ENCODE peak calls at places on chromosomes 1 and 21, in ten cellular contexts. W, U, J, L, X, Z, Q, E, G and T are unnamed samples.

GRCh38 chr1:162253790-162254189 is 122.9 kb downstream of the SPATA46 start:
- DNase-seq in U (no peak), X (no peak), G (no peak), L (no peak), W (no peak), E (no peak), Q (no peak), Z (no peak), J (no peak), T (no peak)

GRCh38 chr1:197198911-197199310 is 52.4 kb upstream of the ASPM start:
- DNase-seq in X (no peak), Q (no peak), W (no peak), Z (no peak), U (no peak), E (no peak), L (no peak), J (no peak), G (no peak), T (no peak)

GRCh38 chr1:90417139-90417538 is 300.0 kb downstream of the BARHL2 start:
- DNase-seq in Q (no peak), L (no peak), W (no peak), Z (no peak), E (no peak), X (no peak), G (no peak), U (no peak), J (no peak), T (no peak)

GRCh38 chr21:28523367-28523766 is 469.3 kb downstream of the LTN1 start:
- DNase-seq in G (no peak), J (no peak), Q (no peak), L (no peak), X (no peak), E (no peak), W (no peak), Z (no peak), U (no peak), T (no peak)

GRCh38 chr1:225896937-225897549 is 8.1 kb upstream of the LEFTY1 start:
- DNase-seq in Z (no peak), L (peak), U (peak), W (no peak), J (peak), E (peak), Q (no peak), G (no peak), X (no peak), T (no peak)

GRCh38 chr1:207822602-207823451 is 71.0 kb downstream of the CD46 start:
- DNase-seq in W (peak), U (peak), Z (peak), G (peak), J (peak), E (peak), L (peak), X (peak), Q (no peak), T (peak)

GRCh38 chr1:117605164-117605810 is 561 bp upstream of the TENT5C start:
- DNase-seq in U (no peak), G (no peak), J (no peak), X (no peak), W (no peak), E (no peak), Z (no peak), L (peak), Q (no peak), T (peak)

GRCh38 chr1:96360036-96360795 is 361.4 kb upstream of the PTBP2 start:
- DNase-seq in J (peak), E (no peak), W (no peak), Z (no peak), G (no peak), Q (no peak), L (no peak), U (no peak), X (no peak), T (no peak)

GRCh38 chr1:9909222-9910046 is 635 bp downstream of the CTNNBIP1 start:
- DNase-seq in J (no peak), G (no peak), Q (peak), L (peak), E (no peak), X (peak), Z (no peak), W (peak), U (no peak), T (peak)

GRCh38 chr1:186225089-186225488 is 150.0 kb downstream of the TPR start:
- DNase-seq in X (no peak), W (no peak), U (no peak), L (no peak), E (no peak), G (no peak), J (no peak), Z (no peak), Q (peak), T (no peak)

GRCh38 chr1:5686195-5686594 is 306.0 kb downstream of the NPHP4 start:
- DNase-seq in J (no peak), X (no peak), U (no peak), L (no peak), E (peak), G (no peak), Z (no peak), Q (no peak), W (no peak), T (no peak)

GRCh38 chr1:36443297-36443696 is 7.0 kb downstream of the OSCP1 start:
- DNase-seq in X (no peak), W (no peak), E (no peak), U (no peak), G (no peak), J (no peak), Z (no peak), L (no peak), Q (no peak), T (no peak)

GRCh38 chr1:3105167-3105863 is 36.3 kb downstream of the PRDM16 start:
- DNase-seq in J (no peak), W (no peak), X (no peak), L (peak), Q (no peak), G (no peak), E (no peak), U (no peak), Z (no peak), T (no peak)

GRCh38 chr1:116151739-116152576 is 40.8 kb downstream of the MAB21L3 start:
- DNase-seq in E (peak), U (peak), Q (peak), L (peak), W (peak), Z (peak), J (peak), G (peak), X (peak), T (peak)

GRCh38 chr1:30198805-30199403 is 524.5 kb downstream of the MATN1 start:
- DNase-seq in E (no peak), U (no peak), Q (no peak), L (no peak), W (no peak), Z (peak), G (no peak), J (no peak), X (no peak), T (no peak)

GRCh38 chr1:242452573-242452972 is 71.9 kb downstream of the PLD5 start:
- DNase-seq in U (no peak), E (no peak), Q (no peak), L (no peak), Z (peak), X (no peak), G (no peak), J (no peak), W (no peak), T (no peak)

GRCh38 chr1:168752171-168752570 is 23.2 kb upstream of the DPT start:
- DNase-seq in Q (no peak), U (peak), J (no peak), Z (no peak), X (no peak), G (no peak), L (no peak), E (no peak), W (no peak), T (no peak)

GRCh38 chr1:15116966-15117365 is 36.6 kb upstream of the TMEM51 start:
- DNase-seq in E (no peak), Z (no peak), U (no peak), J (no peak), X (no peak), W (peak), L (peak), G (no peak), Q (no peak), T (no peak)

GRCh38 chr21:38306833-38307232 is 50.0 kb downstream of the KCNJ15 start:
- DNase-seq in X (no peak), Q (no peak), G (no peak), U (no peak), Z (no peak), W (no peak), E (no peak), L (no peak), J (peak), T (no peak)

GRCh38 chr1:5311634-5312298 is 657.4 kb downstream of the AJAP1 start:
- DNase-seq in G (no peak), J (no peak), L (no peak), E (no peak), U (no peak), Z (no peak), X (no peak), Q (no peak), W (no peak), T (no peak)

GRCh38 chr1:240734001-240734400 is 122.0 kb upstream of the GREM2 start:
- DNase-seq in U (no peak), E (no peak), Q (no peak), L (no peak), J (no peak), G (no peak), W (no peak), X (no peak), Z (no peak), T (no peak)

GRCh38 chr1:201933840-201934430 is 12.4 kb downstream of the LMOD1 start:
- DNase-seq in G (no peak), Q (no peak), Z (no peak), X (no peak), L (no peak), U (no peak), W (no peak), E (no peak), J (peak), T (no peak)

GRCh38 chr21:45072166-45072962 is 2.0 kb upstream of the ADARB1 start:
- DNase-seq in X (no peak), Q (no peak), U (no peak), L (no peak), G (no peak), Z (no peak), J (no peak), E (no peak), W (no peak), T (no peak)

GRCh38 chr1:232868793-232869491 is 63.7 kb downstream of the MAP10 start:
- DNase-seq in X (peak), U (peak), W (no peak), Q (peak), E (no peak), G (peak), Z (peak), L (peak), J (peak), T (no peak)

GRCh38 chr21:44883250-44883649 is 9.8 kb upstream of the PTTG1IP start:
- DNase-seq in J (no peak), E (no peak), U (no peak), W (no peak), L (no peak), X (no peak), Z (no peak), Q (no peak), G (no peak), T (no peak)

GRCh38 chr1:169044971-169045370 is 61.5 kb upstream of the ATP1B1 start:
- DNase-seq in U (no peak), W (no peak), L (no peak), X (no peak), Z (peak), J (no peak), E (peak), G (no peak), Q (peak), T (no peak)

GRCh38 chr1:212288614-212289013 is 3.4 kb downstream of the PPP2R5A start:
- DNase-seq in W (no peak), L (no peak), U (no peak), J (peak), G (no peak), E (no peak), Z (no peak), Q (no peak), X (no peak), T (no peak)

GRCh38 chr1:67801903-67802302 is 31.4 kb downstream of the GNG12 start:
- DNase-seq in G (no peak), Q (no peak), E (no peak), X (no peak), U (no peak), J (no peak), L (no peak), W (no peak), Z (peak), T (no peak)

GRCh38 chr1:21270086-21270689 is 20.1 kb downstream of the ECE1 start:
- DNase-seq in J (peak), U (peak), W (peak), X (peak), G (no peak), E (peak), L (peak), Q (peak), Z (no peak), T (no peak)

GRCh38 chr1:198462365-198463025 is 78.0 kb downstream of the ATP6V1G3 start:
- DNase-seq in Q (no peak), W (no peak), E (no peak), G (no peak), Z (no peak), L (no peak), J (peak), U (no peak), X (no peak), T (no peak)

GRCh38 chr1:234840253-234840652 is 230.3 kb upstream of the IRF2BP2 start:
- DNase-seq in U (no peak), G (no peak), Z (no peak), J (no peak), E (no peak), L (no peak), X (no peak), W (no peak), Q (no peak), T (no peak)

GRCh38 chr1:193448682-193449461 is 262.5 kb upstream of the B3GALT2 start:
- DNase-seq in X (no peak), W (no peak), Z (no peak), Q (no peak), L (no peak), U (no peak), G (no peak), E (peak), J (no peak), T (no peak)

GRCh38 chr1:17272641-17273040 is 23.7 kb downstream of the PADI3 start:
- DNase-seq in J (no peak), Q (no peak), L (no peak), U (no peak), E (no peak), G (no peak), W (no peak), Z (no peak), X (no peak), T (no peak)

GRCh38 chr1:92314024-92314423 is 15.2 kb downstream of the RPAP2 start:
- DNase-seq in U (no peak), Q (no peak), J (no peak), W (no peak), X (no peak), Z (no peak), L (no peak), E (no peak), G (no peak), T (no peak)

GRCh38 chr1:179369751-179370341 is 4.1 kb downstream of the AXDND1 start:
- DNase-seq in W (peak), Q (peak), L (peak), U (peak), X (no peak), E (peak), Z (no peak), G (no peak), J (peak), T (peak)

GRCh38 chr1:10143961-10144485 is 66.3 kb upstream of the KIF1B start:
- DNase-seq in G (no peak), E (no peak), X (no peak), W (no peak), L (no peak), Q (no peak), Z (no peak), U (no peak), J (no peak), T (no peak)

GRCh38 chr1:54582566-54583306 is 34.7 kb downstream of the ACOT11 start:
- DNase-seq in L (peak), G (peak), J (no peak), E (no peak), W (peak), Z (no peak), U (no peak), X (no peak), Q (no peak), T (no peak)

GRCh38 chr1:53267761-53268160 is 29.4 kb upstream of the MAGOH start:
- DNase-seq in Q (no peak), G (no peak), W (no peak), U (no peak), L (no peak), J (no peak), X (no peak), E (no peak), Z (no peak), T (no peak)

GRCh38 chr1:58922302-58923089 is 138.6 kb upstream of the JUN start:
- DNase-seq in Z (peak), U (no peak), Q (no peak), G (peak), W (peak), X (peak), L (peak), E (peak), J (peak), T (no peak)
- TF ChIP-seq POLR2A in Z (no peak), U (no peak), Q (no peak), G (no peak), W (no peak), X (no peak), L (no peak), E (no peak), J (no peak), T (no peak)

GRCh38 chr1:45490121-45490622 is 791 bp downstream of the TESK2 start:
- DNase-seq in L (no peak), G (no peak), E (no peak), Z (no peak), Q (peak), W (no peak), J (peak), U (no peak), X (no peak), T (peak)
- TF ChIP-seq POLR2A in L (no peak), G (no peak), E (no peak), Z (no peak), Q (no peak), W (no peak), J (no peak), U (no peak), X (no peak), T (no peak)

DNA sequence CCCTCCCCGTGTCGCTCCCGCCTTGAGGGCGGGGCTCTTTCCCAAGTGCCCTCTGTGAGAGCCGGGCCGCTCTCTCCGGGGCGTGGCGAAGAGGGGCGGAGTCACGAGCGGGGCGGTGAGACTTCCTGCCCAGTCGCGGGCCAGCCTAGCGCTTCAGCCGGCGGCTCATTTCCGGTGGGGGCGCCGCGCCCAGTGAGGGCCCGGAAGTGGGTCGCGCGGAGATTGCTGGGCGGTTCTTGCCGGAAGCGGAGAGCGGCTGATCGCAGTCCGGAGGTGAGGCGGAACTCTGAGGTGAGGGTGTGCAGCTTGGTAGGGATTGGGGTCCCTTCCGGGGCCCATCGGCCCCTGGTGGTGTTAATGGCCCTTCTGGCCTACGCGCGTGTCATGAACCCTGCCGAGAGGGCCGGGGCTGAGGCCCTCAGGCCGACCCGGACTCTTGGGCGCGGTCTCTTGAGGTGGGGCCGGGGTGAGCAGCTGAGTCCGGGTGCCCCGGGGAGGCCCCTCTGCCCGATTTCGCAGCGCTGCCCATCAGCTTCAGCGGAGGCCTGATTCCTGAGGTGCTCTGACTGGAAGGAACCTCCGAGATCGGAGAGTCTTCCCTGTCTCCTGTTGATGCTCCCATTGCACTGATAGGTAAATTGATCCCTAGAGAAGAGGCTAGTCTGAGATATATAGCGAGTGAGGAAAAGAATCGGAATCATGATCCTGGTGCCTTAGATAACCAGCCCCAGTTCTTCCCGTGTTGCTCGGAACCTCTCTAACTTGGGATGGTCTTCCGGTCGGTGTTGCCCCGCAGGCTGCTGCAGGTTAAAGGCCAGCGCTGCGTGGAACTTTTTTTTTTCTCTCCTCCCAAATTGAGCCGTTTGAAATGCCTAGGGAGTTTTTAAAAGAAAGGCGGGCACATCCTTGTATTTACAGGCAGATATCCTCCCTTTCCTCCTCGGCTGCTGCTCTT is at the start of gene CAP1:
- DNase-seq in E (peak), L (peak), J (peak), X (peak), U (peak), W (peak), Z (peak), Q (peak), G (peak), T (peak)
- TF ChIP-seq POLR2A in E (peak), L (peak), J (peak), X (no peak), U (peak), W (no peak), Z (peak), Q (no peak), G (no peak), T (peak)

GRCh38 chr1:165639821-165640623 is 9.0 kb downstream of the MGST3 start:
- DNase-seq in E (no peak), X (no peak), Q (no peak), L (no peak), W (no peak), U (no peak), Z (no peak), J (peak), G (no peak), T (no peak)
- TF ChIP-seq POLR2A in E (no peak), X (no peak), Q (no peak), L (no peak), W (no peak), U (no peak), Z (no peak), J (no peak), G (no peak), T (no peak)

GRCh38 chr1:43314233-43314632 is 13.5 kb downstream of the TIE1 start:
- DNase-seq in G (no peak), Z (no peak), X (no peak), U (no peak), Q (no peak), L (no peak), W (no peak), J (no peak), E (no peak), T (no peak)

GRCh38 chr1:43313771-43314170 is 13.0 kb downstream of the TIE1 start:
- DNase-seq in L (no peak), E (no peak), J (no peak), Q (no peak), W (no peak), U (no peak), X (no peak), G (no peak), Z (no peak), T (no peak)

GRCh38 chr1:43312212-43312623 is 11.4 kb downstream of the TIE1 start:
- DNase-seq in Z (no peak), J (no peak), Q (no peak), W (no peak), G (no peak), U (no peak), E (no peak), X (no peak), L (no peak), T (no peak)

GRCh38 chr1:43311521-43311920 is 10.7 kb downstream of the TIE1 start:
- DNase-seq in W (no peak), Z (no peak), J (no peak), U (no peak), E (no peak), L (no peak), X (no peak), Q (no peak), G (no peak), T (no peak)

DNA sequence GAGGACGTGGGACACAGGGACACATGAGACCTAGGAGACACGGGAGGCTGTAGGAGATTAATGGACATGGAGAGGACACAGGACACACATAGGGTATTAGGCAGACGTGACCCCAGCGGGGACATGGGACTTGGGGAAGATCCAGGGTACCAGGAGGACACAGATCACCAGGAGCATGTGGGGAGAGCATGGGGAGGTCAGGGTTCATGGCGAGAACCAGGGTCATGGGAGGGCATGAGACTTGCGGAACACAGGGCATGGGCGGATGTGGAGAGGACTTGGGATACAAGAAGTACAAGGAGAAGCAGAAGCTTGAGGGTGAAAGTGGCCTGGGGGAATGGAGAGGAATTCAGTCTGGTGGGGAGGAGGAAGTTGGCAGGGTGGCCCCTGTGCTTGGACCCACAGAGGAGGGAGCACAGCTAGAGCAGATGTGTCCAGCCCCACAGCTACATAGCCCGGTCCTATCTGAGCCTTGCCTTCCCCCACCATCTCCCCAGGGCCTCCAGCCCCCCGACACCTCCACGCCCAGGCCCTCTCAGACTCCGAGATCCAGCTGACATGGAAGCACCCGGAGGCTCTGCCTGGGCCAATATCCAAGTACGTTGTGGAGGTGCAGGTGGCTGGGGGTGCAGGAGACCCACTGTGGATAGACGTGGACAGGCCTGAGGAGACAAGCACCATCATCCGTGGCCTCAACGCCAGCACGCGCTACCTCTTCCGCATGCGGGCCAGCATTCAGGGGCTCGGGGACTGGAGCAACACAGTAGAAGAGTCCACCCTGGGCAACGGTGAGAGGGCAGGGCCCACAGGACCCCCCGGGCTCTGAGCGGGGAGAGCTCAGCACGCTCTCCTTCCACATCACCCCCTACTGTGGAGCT is 12.1 kb downstream of the TIE1 start:
- DNase-seq in L (no peak), Z (no peak), U (no peak), W (no peak), E (no peak), G (no peak), X (no peak), Q (no peak), J (no peak), T (no peak)
- TF ChIP-seq POLR2A in L (no peak), Z (no peak), U (no peak), W (no peak), E (no peak), G (no peak), X (no peak), Q (no peak), J (no peak), T (no peak)